ENCODE peak calls at places on chromosomes 11 and 22, in five cellular contexts. One of them, this sample, is unnamed.

GRCh38 chr11:118895093-118896039 is 11.7 kb downstream of the CXCR5 start:
- DNase-seq in A549: no peak
- DNase-seq in heart left ventricle: no peak
- DNase-seq in OCI-LY7: peak; percentile 90
- DNase-seq in cardiac fibroblast: no peak
- DNase-seq in this sample: no peak

GRCh38 chr11:114168086-114168448 is 108.6 kb downstream of the ZBTB16 start:
- DNase-seq in A549: no peak
- DNase-seq in heart left ventricle: no peak
- DNase-seq in OCI-LY7: no peak
- DNase-seq in cardiac fibroblast: no peak
- DNase-seq in this sample: no peak

GRCh38 chr11:702731-703461 is 3.1 kb upstream of the EPS8L2 start:
- DNase-seq in A549: no peak
- DNase-seq in heart left ventricle: no peak
- DNase-seq in OCI-LY7: no peak
- DNase-seq in cardiac fibroblast: no peak
- DNase-seq in this sample: no peak

GRCh38 chr11:68021167-68021787 is 9.2 kb upstream of the NDUFS8 start:
- DNase-seq in A549: peak; percentile 81
- DNase-seq in heart left ventricle: no peak
- DNase-seq in OCI-LY7: peak; percentile 41
- DNase-seq in cardiac fibroblast: peak; percentile 38
- DNase-seq in this sample: no peak

GRCh38 chr22:42299586-42300285 is 29.3 kb upstream of the TCF20 start:
- DNase-seq in A549: no peak
- DNase-seq in heart left ventricle: peak; percentile 32
- DNase-seq in OCI-LY7: peak; percentile 73
- DNase-seq in cardiac fibroblast: no peak
- DNase-seq in this sample: no peak

GRCh38 chr11:73671701-73672100 is 25.3 kb downstream of the PLEKHB1 start:
- DNase-seq in A549: no peak
- DNase-seq in heart left ventricle: no peak
- DNase-seq in OCI-LY7: no peak
- DNase-seq in cardiac fibroblast: peak; percentile 17
- DNase-seq in this sample: no peak

GRCh38 chr11:123590296-123590912 is 64.0 kb downstream of the SCN3B start:
- DNase-seq in A549: peak; percentile 91
- DNase-seq in heart left ventricle: peak; percentile 42
- DNase-seq in OCI-LY7: no peak
- DNase-seq in cardiac fibroblast: peak; percentile 59
- DNase-seq in this sample: peak; percentile 44

GRCh38 chr22:49514211-49514610 is 313.5 kb downstream of the BRD1 start:
- DNase-seq in A549: no peak
- DNase-seq in heart left ventricle: no peak
- DNase-seq in OCI-LY7: no peak
- DNase-seq in cardiac fibroblast: no peak
- DNase-seq in this sample: no peak

GRCh38 chr11:14127679-14128078 is 165.2 kb downstream of the SPON1 start:
- DNase-seq in A549: no peak
- DNase-seq in heart left ventricle: no peak
- DNase-seq in OCI-LY7: no peak
- DNase-seq in cardiac fibroblast: no peak
- DNase-seq in this sample: no peak

GRCh38 chr11:2132229-2132620 is 7.0 kb downstream of the IGF2 start:
- DNase-seq in A549: no peak
- DNase-seq in heart left ventricle: no peak
- DNase-seq in OCI-LY7: no peak
- DNase-seq in cardiac fibroblast: no peak
- DNase-seq in this sample: no peak

GRCh38 chr22:37308385-37309200 is 26.3 kb downstream of the CYTH4 start:
- DNase-seq in A549: no peak
- DNase-seq in heart left ventricle: no peak
- DNase-seq in OCI-LY7: no peak
- DNase-seq in cardiac fibroblast: no peak
- DNase-seq in this sample: no peak

GRCh38 chr11:62958547-62959071 is 26.2 kb downstream of the SLC22A6 start:
- DNase-seq in A549: no peak
- DNase-seq in heart left ventricle: peak; percentile 37
- DNase-seq in OCI-LY7: no peak
- DNase-seq in cardiac fibroblast: peak; percentile 45
- DNase-seq in this sample: no peak

GRCh38 chr11:73308963-73309960 is 1.2 kb downstream of the ARHGEF17 start:
- DNase-seq in A549: peak; percentile 88
- DNase-seq in heart left ventricle: peak; percentile 93
- DNase-seq in OCI-LY7: no peak
- DNase-seq in cardiac fibroblast: peak; percentile 99
- DNase-seq in this sample: peak; percentile 99

GRCh38 chr11:124837491-124837856 is 27.8 kb upstream of the ROBO3 start:
- DNase-seq in A549: peak; percentile 86
- DNase-seq in heart left ventricle: no peak
- DNase-seq in OCI-LY7: peak; percentile 82
- DNase-seq in cardiac fibroblast: peak; percentile 93
- DNase-seq in this sample: peak; percentile 90

GRCh38 chr11:115657586-115657985 is 153.4 kb upstream of the CADM1 start:
- DNase-seq in A549: no peak
- DNase-seq in heart left ventricle: no peak
- DNase-seq in OCI-LY7: no peak
- DNase-seq in cardiac fibroblast: no peak
- DNase-seq in this sample: no peak

GRCh38 chr11:2945757-2946287 is 16.6 kb upstream of the PHLDA2 start:
- DNase-seq in A549: no peak
- DNase-seq in heart left ventricle: no peak
- DNase-seq in OCI-LY7: no peak
- DNase-seq in cardiac fibroblast: no peak
- DNase-seq in this sample: no peak

GRCh38 chr11:43579171-43579918 is 101.2 kb upstream of the HSD17B12 start:
- DNase-seq in A549: peak; percentile 67
- DNase-seq in heart left ventricle: no peak
- DNase-seq in OCI-LY7: peak; percentile 35
- DNase-seq in cardiac fibroblast: peak; percentile 21
- DNase-seq in this sample: peak; percentile 51

GRCh38 chr11:4125141-4125540 is 30.5 kb downstream of the RRM1 start:
- DNase-seq in A549: no peak
- DNase-seq in heart left ventricle: no peak
- DNase-seq in OCI-LY7: no peak
- DNase-seq in cardiac fibroblast: peak; percentile 16
- DNase-seq in this sample: no peak

GRCh38 chr22:37559901-37560681 is at the start of gene CDC42EP1:
- DNase-seq in A549: peak; percentile 64
- DNase-seq in heart left ventricle: peak; percentile 68
- DNase-seq in OCI-LY7: no peak
- DNase-seq in cardiac fibroblast: peak; percentile 75
- DNase-seq in this sample: peak; percentile 84

GRCh38 chr22:30325065-30325720 is 1.5 kb downstream of the TBC1D10A start:
- DNase-seq in A549: peak; percentile 54
- DNase-seq in heart left ventricle: peak; percentile 55
- DNase-seq in OCI-LY7: no peak
- DNase-seq in cardiac fibroblast: peak; percentile 84
- DNase-seq in this sample: peak; percentile 91
- H3K4me3 ChIP-seq in A549: peak overlapping the region; percentile 6
- H3K4me3 ChIP-seq in heart left ventricle: peak overlapping the region; percentile 93
- H3K4me3 ChIP-seq in OCI-LY7: peak overlapping the region; percentile 90
- H3K4me3 ChIP-seq in cardiac fibroblast: peak overlapping the region; percentile 95
- H3K4me3 ChIP-seq in this sample: peak overlapping the region; percentile 89

GRCh38 chr22:32880906-32881596 is 79.5 kb downstream of the TIMP3 start:
- DNase-seq in A549: no peak
- DNase-seq in heart left ventricle: peak; percentile 87
- DNase-seq in OCI-LY7: no peak
- DNase-seq in cardiac fibroblast: peak; percentile 93
- DNase-seq in this sample: peak; percentile 74
- H3K4me3 ChIP-seq in A549: no peak overlapping the region
- H3K4me3 ChIP-seq in heart left ventricle: no peak overlapping the region
- H3K4me3 ChIP-seq in OCI-LY7: no peak overlapping the region
- H3K4me3 ChIP-seq in cardiac fibroblast: no peak overlapping the region
- H3K4me3 ChIP-seq in this sample: no peak overlapping the region

DNA sequence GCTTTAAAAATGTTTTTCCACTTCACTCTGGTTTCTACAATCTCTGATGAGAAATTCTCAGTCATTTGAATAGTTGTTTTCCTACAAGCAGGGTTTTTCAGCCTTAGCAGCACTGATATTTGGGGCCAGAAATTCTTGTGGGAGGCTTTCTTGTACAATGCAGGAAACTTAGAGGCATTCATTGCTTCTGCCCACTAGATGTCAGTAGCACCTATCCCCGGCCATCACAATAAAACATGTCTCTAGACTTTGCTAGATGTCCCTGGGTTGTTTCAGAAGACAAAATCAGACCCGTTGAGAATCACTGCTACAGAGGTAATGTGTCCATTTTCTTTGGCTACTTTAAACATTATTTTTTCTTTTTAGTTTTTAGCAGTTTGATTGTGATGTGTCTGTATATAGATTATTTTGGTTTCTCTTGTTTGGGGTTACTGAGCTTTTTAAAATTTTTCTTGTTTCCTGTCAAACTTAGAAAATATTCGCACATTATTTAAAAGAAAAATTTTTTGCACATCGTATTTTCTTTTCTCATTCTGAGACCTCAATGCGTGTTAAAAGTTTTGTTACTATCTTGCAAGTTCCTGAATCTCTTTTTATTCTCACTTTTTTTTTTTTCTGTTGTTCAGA is 60.8 kb upstream of the CCDC179 start:
- DNase-seq in A549: peak; percentile 55
- DNase-seq in heart left ventricle: no peak
- DNase-seq in OCI-LY7: peak; percentile 42
- DNase-seq in cardiac fibroblast: peak; percentile 70
- DNase-seq in this sample: peak; percentile 84
- H3K4me3 ChIP-seq in A549: no peak overlapping the region
- H3K4me3 ChIP-seq in heart left ventricle: no peak overlapping the region
- H3K4me3 ChIP-seq in OCI-LY7: no peak overlapping the region
- H3K4me3 ChIP-seq in cardiac fibroblast: no peak overlapping the region
- H3K4me3 ChIP-seq in this sample: no peak overlapping the region

DNA sequence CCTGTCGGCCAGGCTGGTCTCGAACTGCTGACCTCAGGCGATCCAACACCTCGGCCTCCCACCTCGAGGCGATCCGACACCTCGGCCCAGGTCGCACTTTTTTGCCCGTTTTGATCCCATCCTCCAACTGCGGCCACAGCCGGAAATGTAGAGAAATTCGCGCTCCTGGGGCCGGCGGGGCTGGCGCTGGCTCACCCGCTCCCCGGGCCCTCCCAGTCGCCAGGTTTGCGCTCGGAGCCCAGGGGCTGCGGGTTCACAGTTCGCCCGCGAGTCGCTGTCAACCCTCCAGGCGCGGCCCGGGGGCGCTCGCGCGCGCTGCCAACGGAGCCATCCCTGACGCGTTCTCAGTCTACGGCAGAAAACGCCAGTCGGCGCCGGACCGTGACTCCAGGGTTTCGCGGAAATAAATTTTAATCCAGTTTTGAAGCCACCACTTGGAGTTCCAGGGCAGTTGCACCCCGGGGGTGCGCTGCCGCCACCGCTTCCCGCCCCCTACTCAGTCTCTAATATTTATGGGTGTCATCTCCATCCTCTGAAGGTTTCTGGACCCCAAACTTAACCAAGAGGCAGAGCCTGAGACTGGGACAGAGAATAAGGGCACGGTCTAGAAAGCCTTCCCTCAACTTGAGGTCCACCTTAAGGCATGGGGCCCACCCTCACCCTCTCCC is 1.5 kb upstream of the KLHDC7B start:
- DNase-seq in A549: peak; percentile 82
- DNase-seq in heart left ventricle: peak; percentile 79
- DNase-seq in OCI-LY7: peak; percentile 66
- DNase-seq in cardiac fibroblast: peak; percentile 67
- DNase-seq in this sample: peak; percentile 46
- H3K4me3 ChIP-seq in A549: peak overlapping the region; percentile 24
- H3K4me3 ChIP-seq in heart left ventricle: peak overlapping the region; percentile 40
- H3K4me3 ChIP-seq in OCI-LY7: no peak overlapping the region
- H3K4me3 ChIP-seq in cardiac fibroblast: peak overlapping the region; percentile 7
- H3K4me3 ChIP-seq in this sample: peak overlapping the region; percentile 67

GRCh38 chr11:46334211-46334610 is 13.1 kb upstream of the DGKZ start:
- DNase-seq in A549: no peak
- DNase-seq in heart left ventricle: no peak
- DNase-seq in OCI-LY7: no peak
- DNase-seq in cardiac fibroblast: no peak
- DNase-seq in this sample: no peak

GRCh38 chr11:46336781-46337180 is 10.5 kb upstream of the DGKZ start:
- DNase-seq in A549: no peak
- DNase-seq in heart left ventricle: no peak
- DNase-seq in OCI-LY7: no peak
- DNase-seq in cardiac fibroblast: peak; percentile 77
- DNase-seq in this sample: no peak

GRCh38 chr11:46337626-46338345 is 9.5 kb upstream of the DGKZ start:
- DNase-seq in A549: no peak
- DNase-seq in heart left ventricle: no peak
- DNase-seq in OCI-LY7: no peak
- DNase-seq in cardiac fibroblast: no peak
- DNase-seq in this sample: no peak

GRCh38 chr11:46335271-46335670 is 12.0 kb upstream of the DGKZ start:
- DNase-seq in A549: no peak
- DNase-seq in heart left ventricle: no peak
- DNase-seq in OCI-LY7: no peak
- DNase-seq in cardiac fibroblast: no peak
- DNase-seq in this sample: no peak

DNA sequence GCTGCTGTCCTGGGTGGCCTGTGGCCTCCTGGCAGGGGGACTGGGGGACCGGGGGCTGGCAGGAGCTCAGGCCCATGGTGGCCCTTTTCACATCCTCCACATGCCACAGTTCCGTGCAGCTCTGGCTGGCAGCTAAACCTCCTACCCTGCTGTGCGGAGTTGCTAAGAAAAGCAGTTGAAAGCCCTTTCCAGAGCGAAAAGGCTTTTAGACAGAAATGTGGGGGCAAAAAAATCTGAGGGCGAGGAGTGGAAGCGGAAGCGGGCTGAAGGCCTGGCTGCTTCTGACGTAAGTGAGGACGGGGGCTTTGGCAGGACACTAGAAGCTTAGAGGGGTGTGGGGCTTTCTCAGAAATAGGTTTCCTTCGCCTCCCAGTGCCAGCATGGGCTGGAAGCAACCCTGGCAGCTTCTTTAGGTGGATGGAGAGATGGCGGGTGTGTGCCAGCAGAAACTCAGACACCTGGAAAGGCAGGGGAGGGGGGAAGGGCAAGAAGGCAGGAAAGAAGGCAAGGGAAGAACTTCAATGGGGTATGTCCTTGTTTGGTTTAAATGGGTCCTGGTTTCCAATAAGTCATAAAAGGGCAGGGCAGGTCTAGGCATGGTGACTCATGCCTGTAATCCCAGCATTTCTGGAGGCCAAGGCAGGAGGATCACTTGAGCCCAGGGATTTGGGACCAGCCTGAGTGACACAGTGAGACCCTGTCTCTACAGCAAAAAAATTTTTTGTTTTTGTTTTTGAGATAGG is 11.2 kb upstream of the DGKZ start:
- DNase-seq in A549: no peak
- DNase-seq in heart left ventricle: no peak
- DNase-seq in OCI-LY7: no peak
- DNase-seq in cardiac fibroblast: no peak
- DNase-seq in this sample: no peak
- H3K4me3 ChIP-seq in A549: no peak overlapping the region
- H3K4me3 ChIP-seq in heart left ventricle: no peak overlapping the region
- H3K4me3 ChIP-seq in OCI-LY7: no peak overlapping the region
- H3K4me3 ChIP-seq in cardiac fibroblast: no peak overlapping the region
- H3K4me3 ChIP-seq in this sample: no peak overlapping the region

DNA sequence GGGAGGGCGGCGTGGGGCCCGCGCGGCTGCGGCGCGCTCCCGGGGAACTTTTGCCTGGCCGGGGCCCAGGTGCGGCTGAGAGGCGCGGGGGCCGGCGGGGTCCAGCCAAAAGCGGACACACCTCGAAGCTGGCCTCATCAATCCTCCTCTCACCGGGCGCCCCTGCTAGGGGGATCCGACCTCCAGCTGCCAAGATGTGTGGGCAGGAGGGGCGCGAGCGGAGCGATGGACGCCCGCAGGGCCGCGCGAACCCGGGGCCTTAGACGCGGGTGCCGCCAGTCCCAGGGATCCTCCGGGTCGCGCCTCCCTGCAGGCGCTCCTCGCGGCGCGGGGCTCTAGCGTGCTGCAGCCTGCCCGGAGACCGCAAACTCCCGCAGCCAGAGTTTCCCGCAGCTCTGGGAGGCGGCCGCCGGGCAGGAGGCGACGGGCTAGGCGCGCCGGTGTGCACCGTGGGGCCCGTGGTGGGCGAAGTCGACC is 785 bp downstream of the IGSF9B start:
- DNase-seq in A549: no peak
- DNase-seq in heart left ventricle: no peak
- DNase-seq in OCI-LY7: no peak
- DNase-seq in cardiac fibroblast: no peak
- DNase-seq in this sample: no peak
- H3K4me3 ChIP-seq in A549: peak overlapping the region; percentile 73
- H3K4me3 ChIP-seq in heart left ventricle: peak overlapping the region; percentile 58
- H3K4me3 ChIP-seq in OCI-LY7: peak overlapping the region; percentile 65
- H3K4me3 ChIP-seq in cardiac fibroblast: no peak overlapping the region
- H3K4me3 ChIP-seq in this sample: no peak overlapping the region